ENCODE peak calls at places on chromosomes 5 and 9, in seven cellular contexts. R is mammary epithelial cell, Q is HepG2, F is endodermal cell, L is transverse colon, M is ascending aorta, P is tibial nerve. D is an unnamed sample.

GRCh38 chr9:133821606-133822438 is 83.7 kb upstream of the SARDH start:
- DNase-seq in R (no peak), Q (no peak), F (no peak), L (no peak), M (no peak), P (no peak), D (no peak)

GRCh38 chr9:123338710-123339665 is 17.0 kb upstream of the CRB2 start:
- DNase-seq in R (no peak), Q (no peak), F (peak), L (peak), M (no peak), P (no peak), D (no peak)

GRCh38 chr5:129767927-129768380 is 20.1 kb downstream of the MINAR2 start:
- DNase-seq in R (peak), Q (peak), F (peak), L (peak), M (no peak), P (peak), D (peak)

GRCh38 chr5:115487750-115488149 is 56.8 kb downstream of the FEM1C start:
- DNase-seq in R (no peak), Q (no peak), F (no peak), L (no peak), M (no peak), P (no peak), D (no peak)

GRCh38 chr5:10354048-10354872 is 765 bp downstream of the MARCHF6 start:
- DNase-seq in R (peak), Q (peak), F (peak), L (peak), M (no peak), P (peak), D (peak)

GRCh38 chr5:155850411-155850810 is 476.6 kb upstream of the SGCD start:
- DNase-seq in R (no peak), Q (no peak), F (no peak), L (no peak), M (no peak), P (no peak), D (peak)

GRCh38 chr5:128216860-128217531 is 133.4 kb downstream of the SLC12A2 start:
- DNase-seq in R (peak), Q (no peak), F (no peak), L (no peak), M (no peak), P (no peak), D (no peak)

GRCh38 chr9:19967567-19968459 is 179.0 kb upstream of the SLC24A2 start:
- DNase-seq in R (no peak), Q (no peak), F (peak), L (no peak), M (no peak), P (no peak), D (no peak)

GRCh38 chr5:40733439-40733838 is 22.3 kb downstream of the TTC33 start:
- DNase-seq in R (no peak), Q (no peak), F (no peak), L (no peak), M (no peak), P (no peak), D (no peak)

GRCh38 chr9:126463426-126463825 is 136.8 kb downstream of the MVB12B start:
- DNase-seq in R (no peak), Q (no peak), F (no peak), L (no peak), M (no peak), P (no peak), D (no peak)